ENCODE peak calls at places on chromosomes 6 and 20, in ten cellular contexts. C, H, N, R, L, M, S, I, Z and E are unnamed samples.

GRCh38 chr20:58021481-58021880 is 207.0 kb downstream of the ANKRD60 start:
- DNase-seq in C (no peak), H (no peak), N (no peak), R (no peak), L (no peak), M (no peak), S (no peak), I (peak), Z (no peak), E (no peak)

GRCh38 chr6:79498842-79499241 is 38.4 kb downstream of the LCA5 start:
- DNase-seq in C (no peak), H (no peak), N (no peak), R (no peak), L (no peak), M (no peak), S (no peak), I (no peak), Z (no peak), E (no peak)

GRCh38 chr20:34560141-34560523 is 1.6 kb downstream of the MAP1LC3A start:
- DNase-seq in C (no peak), H (no peak), N (no peak), R (no peak), L (no peak), M (no peak), S (no peak), I (no peak), Z (no peak), E (no peak)

GRCh38 chr6:31765910-31766794 is 3.7 kb downstream of the SAPCD1 start:
- DNase-seq in C (no peak), H (no peak), N (no peak), R (no peak), L (no peak), M (no peak), S (peak), I (peak), Z (no peak), E (no peak)

GRCh38 chr20:32775240-32775991 is 13.2 kb downstream of the DNMT3B start:
- DNase-seq in C (no peak), H (no peak), N (no peak), R (no peak), L (no peak), M (no peak), S (no peak), I (no peak), Z (no peak), E (no peak)

GRCh38 chr6:133623065-133623464 is 265.8 kb upstream of the TCF21 start:
- DNase-seq in C (no peak), H (no peak), N (no peak), R (peak), L (no peak), M (peak), S (peak), I (no peak), Z (no peak), E (no peak)

GRCh38 chr20:6886065-6886729 is 118.7 kb downstream of the BMP2 start:
- DNase-seq in C (no peak), H (no peak), N (no peak), R (no peak), L (no peak), M (peak), S (no peak), I (peak), Z (no peak), E (no peak)

GRCh38 chr6:79302341-79302740 is 67.9 kb upstream of the HMGN3 start:
- DNase-seq in C (no peak), H (no peak), N (no peak), R (no peak), L (no peak), M (no peak), S (no peak), I (no peak), Z (no peak), E (no peak)

GRCh38 chr20:5056801-5057599 is 55.7 kb upstream of the SLC23A2 start:
- DNase-seq in C (no peak), H (no peak), N (no peak), R (peak), L (peak), M (peak), S (peak), I (peak), Z (peak), E (no peak)

GRCh38 chr20:3930265-3931206 is 41.3 kb downstream of the PANK2 start:
- DNase-seq in C (no peak), H (no peak), N (no peak), R (no peak), L (no peak), M (no peak), S (no peak), I (no peak), Z (no peak), E (no peak)

GRCh38 chr6:123467437-123467836 is 169.3 kb downstream of the TRDN start:
- DNase-seq in C (no peak), H (no peak), N (no peak), R (no peak), L (no peak), M (no peak), S (no peak), I (no peak), Z (no peak), E (no peak)

GRCh38 chr6:127058027-127058426 is 60.4 kb upstream of the RSPO3 start:
- DNase-seq in C (no peak), H (no peak), N (no peak), R (peak), L (no peak), M (peak), S (peak), I (no peak), Z (no peak), E (no peak)

GRCh38 chr6:85047818-85048217 is 283.4 kb upstream of the TBX18 start:
- DNase-seq in C (no peak), H (no peak), N (no peak), R (no peak), L (no peak), M (no peak), S (no peak), I (no peak), Z (no peak), E (no peak)

GRCh38 chr6:46733410-46733809 is 1.8 kb downstream of the PLA2G7 start:
- DNase-seq in C (no peak), H (no peak), N (no peak), R (no peak), L (no peak), M (no peak), S (no peak), I (no peak), Z (no peak), E (no peak)

GRCh38 chr6:72825265-72825918 is 203.5 kb downstream of the KCNQ5 start:
- DNase-seq in C (no peak), H (no peak), N (peak), R (peak), L (no peak), M (peak), S (peak), I (no peak), Z (no peak), E (no peak)

GRCh38 chr20:57792386-57793095 is 82.7 kb upstream of the PMEPA1 start:
- DNase-seq in C (no peak), H (no peak), N (no peak), R (no peak), L (no peak), M (no peak), S (no peak), I (no peak), Z (no peak), E (no peak)

GRCh38 chr6:105209950-105210706 is 30.3 kb upstream of the POPDC3 start:
- DNase-seq in C (no peak), H (no peak), N (peak), R (peak), L (no peak), M (peak), S (peak), I (no peak), Z (no peak), E (no peak)

GRCh38 chr6:84093405-84094049 is 60.0 kb downstream of the MRAP2 start:
- DNase-seq in C (no peak), H (no peak), N (no peak), R (no peak), L (no peak), M (no peak), S (no peak), I (no peak), Z (peak), E (no peak)

GRCh38 chr20:53023717-53024116 is 51.6 kb downstream of the TSHZ2 start:
- DNase-seq in C (no peak), H (no peak), N (no peak), R (no peak), L (no peak), M (no peak), S (no peak), I (no peak), Z (no peak), E (no peak)

GRCh38 chr6:37339911-37340638 is 13.7 kb upstream of the RNF8 start:
- DNase-seq in C (no peak), H (no peak), N (no peak), R (peak), L (no peak), M (peak), S (peak), I (no peak), Z (no peak), E (no peak)

GRCh38 chr6:24903681-24904080 is 32.1 kb downstream of the RIPOR2 start:
- DNase-seq in C (no peak), H (no peak), N (no peak), R (no peak), L (no peak), M (no peak), S (no peak), I (no peak), Z (no peak), E (no peak)

GRCh38 chr6:84763397-84764331 is 734 bp downstream of the TBX18 start:
- DNase-seq in C (peak), H (no peak), N (peak), R (peak), L (no peak), M (peak), S (peak), I (peak), Z (no peak), E (no peak)

GRCh38 chr6:90650041-90650948 is 63.4 kb upstream of the MAP3K7 start:
- DNase-seq in C (no peak), H (no peak), N (no peak), R (no peak), L (no peak), M (no peak), S (no peak), I (no peak), Z (no peak), E (no peak)

GRCh38 chr6:161151059-161151645 is 122.7 kb downstream of the AGPAT4 start:
- DNase-seq in C (no peak), H (no peak), N (no peak), R (no peak), L (no peak), M (no peak), S (no peak), I (no peak), Z (no peak), E (no peak)

GRCh38 chr6:52551483-52552277 is 25.2 kb downstream of the TRAM2 start:
- DNase-seq in C (peak), H (no peak), N (no peak), R (peak), L (no peak), M (peak), S (peak), I (peak), Z (no peak), E (no peak)

GRCh38 chr6:49423817-49424216 is 39.2 kb downstream of the MMUT start:
- DNase-seq in C (no peak), H (no peak), N (no peak), R (peak), L (no peak), M (peak), S (peak), I (no peak), Z (peak), E (no peak)

GRCh38 chr20:8489094-8489883 is 357.2 kb downstream of the PLCB1 start:
- DNase-seq in C (no peak), H (no peak), N (no peak), R (no peak), L (no peak), M (no peak), S (no peak), I (no peak), Z (no peak), E (no peak)

GRCh38 chr6:163311830-163312229 is 102.7 kb upstream of the QKI start:
- DNase-seq in C (no peak), H (no peak), N (no peak), R (no peak), L (no peak), M (no peak), S (peak), I (no peak), Z (no peak), E (no peak)

GRCh38 chr6:27791182-27791939 is 120.8 kb downstream of the OR2B2 start:
- DNase-seq in C (peak), H (no peak), N (peak), R (peak), L (no peak), M (peak), S (peak), I (peak), Z (no peak), E (peak)

GRCh38 chr6:117493470-117493869 is 11.0 kb downstream of the DCBLD1 start:
- DNase-seq in C (no peak), H (no peak), N (no peak), R (no peak), L (no peak), M (no peak), S (no peak), I (no peak), Z (no peak), E (no peak)

GRCh38 chr20:63978319-63979220 is 872 bp downstream of the SAMD10 start:
- DNase-seq in C (peak), H (peak), N (no peak), R (no peak), L (peak), M (peak), S (peak), I (peak), Z (peak), E (peak)

GRCh38 chr20:38501858-38502431 is 29.3 kb downstream of the RALGAPB start:
- DNase-seq in C (no peak), H (no peak), N (no peak), R (no peak), L (no peak), M (no peak), S (no peak), I (no peak), Z (no peak), E (no peak)

GRCh38 chr6:158645064-158646022 is 800 bp upstream of the DYNLT1 start:
- DNase-seq in C (peak), H (no peak), N (no peak), R (no peak), L (no peak), M (no peak), S (no peak), I (no peak), Z (no peak), E (no peak)

GRCh38 chr20:23163562-23163961 is 77.4 kb upstream of the CD93 start:
- DNase-seq in C (no peak), H (no peak), N (no peak), R (no peak), L (no peak), M (no peak), S (no peak), I (no peak), Z (no peak), E (no peak)